ENCODE peak calls at places on chromosomes 13 and 19, in four cellular contexts. V, Z, Y and H are unnamed samples. For H3K9me3 and H3K4me1, the result is how much of the 10 kb centered on the place peaks cover.

GRCh38 chr13:44972956-44973581 is 16.2 kb downstream of the NUFIP1 start:
- DNase-seq in V (no peak), Z (no peak), Y (no peak), H (no peak)

GRCh38 chr19:4354897-4355296 is 11.5 kb downstream of the MPND start:
- DNase-seq in V (no peak), Z (no peak), Y (no peak), H (no peak)

GRCh38 chr13:106867249-106867648 is 299.3 kb upstream of the ARGLU1 start:
- DNase-seq in V (no peak), Z (peak), Y (no peak), H (peak)

GRCh38 chr13:101690871-101691270 is 238.4 kb downstream of the ITGBL1 start:
- DNase-seq in V (no peak), Z (no peak), Y (no peak), H (no peak)

GRCh38 chr19:10747674-10748073 is 29.8 kb downstream of the DNM2 start:
- DNase-seq in V (no peak), Z (no peak), Y (no peak), H (no peak)

GRCh38 chr13:43830481-43830873 is 43.7 kb upstream of the ENOX1 start:
- DNase-seq in V (no peak), Z (no peak), Y (no peak), H (no peak)

GRCh38 chr13:99250977-99251825 is 7.0 kb downstream of the GPR18 start:
- DNase-seq in V (no peak), Z (no peak), Y (no peak), H (no peak)

GRCh38 chr19:18603958-18604819 is 2.4 kb downstream of the CRLF1 start:
- DNase-seq in V (no peak), Z (no peak), Y (no peak), H (no peak)

GRCh38 chr19:3099347-3100145 is 5.4 kb downstream of the GNA11 start:
- DNase-seq in V (no peak), Z (no peak), Y (no peak), H (no peak)

GRCh38 chr19:11767633-11768133 is 883 bp downstream of the ZNF441 start:
- DNase-seq in V (no peak), Z (peak), Y (peak), H (peak)

GRCh38 chr19:13633109-13633508 is 126.8 kb upstream of the CACNA1A start:
- DNase-seq in V (no peak), Z (peak), Y (no peak), H (peak)

DNA sequence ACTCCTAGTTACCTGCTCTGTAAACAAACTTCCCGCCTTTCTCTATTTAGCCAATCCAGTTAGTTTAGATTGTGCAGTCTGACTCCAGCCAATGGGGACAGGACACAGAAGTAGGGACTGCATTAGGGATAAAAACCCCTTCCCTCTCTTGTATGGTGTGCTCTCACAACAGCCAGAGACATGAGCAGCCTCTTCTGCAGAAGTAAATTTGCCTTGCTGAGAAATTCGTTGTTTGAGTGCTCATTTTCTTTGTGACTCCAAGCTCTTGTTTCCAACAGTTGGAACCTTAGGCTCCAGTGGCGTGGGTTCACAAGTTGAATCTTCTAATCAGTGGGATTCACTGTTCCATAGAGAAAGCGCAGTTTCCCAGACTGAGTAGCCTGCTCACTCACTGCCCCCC is 66.1 kb downstream of the ZNF93 start:
- DNase-seq in V (no peak), Z (no peak), Y (no peak), H (no peak)
- H3K9me3 ChIP-seq in V (under half), Z (under half), Y (under half), H (under half)

DNA sequence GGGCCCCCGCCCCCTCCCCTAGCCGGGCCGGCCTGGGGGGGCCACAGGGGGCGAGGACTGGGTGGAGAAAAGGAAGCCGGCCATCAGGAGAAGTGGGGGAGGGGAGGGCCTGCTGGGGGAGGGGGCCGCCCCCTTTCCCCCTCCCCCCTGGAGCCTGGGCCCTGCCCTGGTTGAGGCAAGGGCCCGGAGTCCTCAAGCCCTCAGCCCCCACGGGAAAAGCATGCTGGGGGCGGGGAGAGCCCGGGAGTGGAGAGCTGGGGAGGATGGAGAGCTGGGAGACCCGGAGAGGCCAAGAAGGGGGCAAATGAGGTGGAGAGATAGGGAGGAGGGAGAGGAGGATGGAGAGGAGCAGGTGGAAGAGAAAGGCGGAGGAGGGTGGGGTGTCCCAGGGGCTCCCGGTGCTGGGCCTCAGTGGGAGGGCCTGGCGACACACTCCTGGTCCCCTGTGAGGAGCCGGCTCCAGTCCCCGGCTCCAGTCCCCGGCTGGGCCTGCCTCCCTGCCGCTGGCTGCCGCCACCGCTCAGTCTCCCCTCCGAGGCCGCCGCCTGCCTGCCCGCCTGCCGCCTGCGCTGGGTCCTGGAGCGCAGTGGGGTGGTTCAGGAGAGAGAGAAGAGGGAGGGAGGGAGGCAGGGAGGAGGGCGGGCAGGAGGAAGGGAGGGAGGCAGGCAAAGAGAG is at the start of gene GRIK5:
- DNase-seq in V (no peak), Z (no peak), Y (no peak), H (no peak)
- H3K4me1 ChIP-seq in V (under half), Z (under half), Y (under half), H (under half)

DNA sequence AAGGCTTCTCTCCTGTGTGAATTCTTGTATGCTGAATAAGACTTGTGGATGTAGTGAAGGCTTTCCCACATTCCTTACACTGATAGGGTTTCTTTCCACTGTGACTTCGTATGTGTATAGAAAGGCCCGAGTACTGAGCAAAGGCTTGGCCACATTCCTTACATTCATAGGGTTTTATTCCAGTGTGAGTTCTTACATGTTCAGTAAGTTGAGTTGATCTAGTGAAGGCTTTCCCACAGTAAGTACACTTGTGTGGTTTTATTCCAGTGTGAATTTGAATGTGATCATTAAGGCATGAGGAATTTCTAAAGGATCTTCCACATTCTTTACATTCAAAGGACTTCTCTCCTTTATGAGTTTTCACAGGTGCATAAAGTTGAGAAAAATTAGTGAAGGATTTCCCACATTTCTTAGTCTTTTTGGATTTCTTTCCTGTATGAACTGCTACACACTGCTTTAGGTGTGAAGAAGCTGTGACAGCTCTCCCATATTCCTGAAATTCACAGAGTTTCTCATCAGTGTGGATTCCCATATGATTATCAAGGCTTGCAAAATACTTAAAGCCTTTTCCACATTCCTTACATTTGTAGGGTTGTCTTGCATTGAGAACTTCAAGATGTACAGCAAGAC is 10.4 kb downstream of the ZNF561 start:
- DNase-seq in V (no peak), Z (no peak), Y (no peak), H (no peak)
- H3K9me3 ChIP-seq in V (half or more), Z (under half), Y (under half), H (under half)

GRCh38 chr19:39365531-39365930 is 23.3 kb downstream of the SAMD4B start:
- DNase-seq in V (no peak), Z (no peak), Y (no peak), H (no peak)
- H3K4me1 ChIP-seq in V (under half), Z (under half), Y (under half), H (under half)

DNA sequence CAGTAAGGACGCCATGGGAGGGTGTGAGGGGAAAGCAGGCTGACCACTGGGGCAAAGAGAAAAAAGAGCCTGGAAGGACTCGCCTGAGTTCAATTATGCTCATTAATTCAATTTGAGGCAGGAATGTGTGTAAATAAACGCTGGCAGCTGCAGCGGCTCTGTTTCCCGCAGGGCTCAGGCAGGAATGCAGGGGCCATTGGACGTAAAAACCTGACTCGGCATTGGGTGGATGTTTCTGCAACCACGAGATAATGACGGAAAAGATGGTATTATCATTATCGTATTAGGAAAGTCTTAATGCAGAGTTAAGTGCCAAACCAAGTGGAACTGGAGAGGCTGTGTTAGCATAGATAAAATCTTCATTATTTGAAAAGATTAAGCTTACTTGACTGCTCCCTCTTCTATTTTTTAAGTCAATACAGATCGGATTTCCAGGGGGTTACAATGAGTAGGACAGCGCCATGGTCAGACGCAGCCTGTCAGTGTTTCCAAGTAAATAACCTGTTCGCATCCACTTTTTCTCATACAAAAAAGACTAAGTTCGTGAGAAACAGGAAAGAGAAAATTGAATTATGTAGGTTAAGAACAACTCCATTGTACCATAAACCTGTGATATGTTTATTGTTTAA is 169.8 kb downstream of the SHISA2 start:
- DNase-seq in V (no peak), Z (no peak), Y (no peak), H (no peak)
- H3K9me3 ChIP-seq in V (under half), Z (under half), Y (under half), H (under half)

DNA sequence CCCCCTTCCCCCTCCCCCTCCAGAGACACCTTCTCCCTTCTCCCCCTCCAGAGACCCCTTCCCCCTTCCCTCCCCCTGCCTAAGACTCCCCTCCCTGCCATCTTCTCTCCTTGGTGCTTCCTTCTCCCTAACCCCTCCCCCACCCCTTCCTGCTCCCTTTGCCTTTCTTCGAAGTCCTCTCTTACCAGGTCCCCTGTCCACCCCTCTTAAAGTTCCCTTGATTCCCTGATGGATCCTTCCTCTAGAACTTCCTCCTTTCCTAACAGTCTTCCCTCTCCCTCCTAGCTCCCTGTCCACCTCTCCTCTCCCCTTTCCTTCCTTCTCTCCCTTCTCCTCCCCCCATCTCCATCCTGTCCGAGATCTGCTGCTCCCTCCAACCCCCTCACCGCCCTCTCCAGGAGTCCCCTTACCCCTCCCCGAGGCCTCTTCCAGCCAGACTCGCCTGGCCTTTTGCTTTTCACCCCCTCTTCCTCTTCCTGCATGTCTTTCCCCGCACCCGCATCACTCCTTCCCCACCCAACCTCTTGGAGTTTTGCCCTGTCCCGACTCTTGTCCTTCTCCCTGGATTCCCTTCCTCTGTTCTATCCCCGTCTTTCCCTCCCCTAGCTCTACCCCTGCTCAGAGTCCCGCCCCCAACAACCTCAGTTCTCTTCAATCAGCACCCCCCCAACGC is 3.1 kb downstream of the TNFSF9 start:
- DNase-seq in V (no peak), Z (no peak), Y (no peak), H (no peak)
- H3K4me1 ChIP-seq in V (under half), Z (under half), Y (under half), H (under half)

DNA sequence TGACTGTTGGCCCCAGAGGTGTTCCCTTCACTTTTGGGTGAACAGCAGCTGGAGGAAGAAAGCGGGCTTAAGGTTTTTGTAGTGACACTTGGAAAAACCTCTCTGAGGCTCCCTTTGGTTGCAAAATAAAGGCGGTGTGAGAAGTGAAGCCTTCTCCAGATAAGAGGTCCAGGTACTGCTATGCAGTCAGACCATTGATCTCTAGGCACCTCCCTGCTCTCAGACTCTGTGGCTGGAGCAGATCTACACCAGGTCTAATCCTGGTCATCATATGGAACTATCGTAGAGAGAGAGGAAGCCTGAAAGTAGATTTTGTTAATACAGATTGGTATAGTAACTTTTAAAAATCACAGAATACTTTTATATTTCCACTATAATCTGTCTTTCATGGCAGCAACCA is 47.5 kb downstream of the MBNL2 start:
- DNase-seq in V (no peak), Z (no peak), Y (no peak), H (no peak)
- H3K9me3 ChIP-seq in V (under half), Z (under half), Y (under half), H (under half)

GRCh38 chr13:30796132-30796832 is 60.9 kb downstream of the ALOX5AP start:
- DNase-seq in V (no peak), Z (no peak), Y (no peak), H (no peak)
- H3K4me1 ChIP-seq in V (under half), Z (under half), Y (under half), H (under half)